ENCODE peak calls at places on chromosomes 13 and 19, in six cellular contexts. One of them, this sample, is unnamed.

GRCh38 chr19:44576843-44577565 is 36.4 kb upstream of the IGSF23 start:
- DNase-seq in psoas muscle: no peak
- DNase-seq in lower lobe of right lung: peak; percentile 59
- DNase-seq in right lobe of liver: peak; percentile 40
- DNase-seq in Peyer's patch: no peak
- DNase-seq in heart right ventricle: no peak
- DNase-seq in this sample: no peak

GRCh38 chr19:10389863-10390262 is 9.5 kb upstream of the TYK2 start:
- DNase-seq in lower lobe of right lung: no peak
- DNase-seq in heart right ventricle: no peak
- DNase-seq in Peyer's patch: no peak
- DNase-seq in right lobe of liver: no peak
- DNase-seq in psoas muscle: no peak
- DNase-seq in this sample: no peak

GRCh38 chr19:34962281-34962944 is 1.6 kb downstream of the ZNF792 start:
- DNase-seq in psoas muscle: no peak
- DNase-seq in right lobe of liver: no peak
- DNase-seq in Peyer's patch: no peak
- DNase-seq in lower lobe of right lung: no peak
- DNase-seq in heart right ventricle: peak; percentile 40
- DNase-seq in this sample: no peak

GRCh38 chr19:50896591-50897190 is 14.5 kb downstream of the KLK4 start:
- DNase-seq in lower lobe of right lung: no peak
- DNase-seq in heart right ventricle: no peak
- DNase-seq in psoas muscle: no peak
- DNase-seq in Peyer's patch: peak; percentile 90
- DNase-seq in right lobe of liver: no peak
- DNase-seq in this sample: peak; percentile 40

GRCh38 chr19:31960474-31960873 is 384.9 kb upstream of the ZNF507 start:
- DNase-seq in right lobe of liver: no peak
- DNase-seq in heart right ventricle: no peak
- DNase-seq in lower lobe of right lung: no peak
- DNase-seq in psoas muscle: no peak
- DNase-seq in Peyer's patch: no peak
- DNase-seq in this sample: no peak

GRCh38 chr13:20116213-20116612 is 44.6 kb downstream of the GJA3 start:
- DNase-seq in heart right ventricle: no peak
- DNase-seq in Peyer's patch: no peak
- DNase-seq in lower lobe of right lung: no peak
- DNase-seq in right lobe of liver: no peak
- DNase-seq in psoas muscle: no peak
- DNase-seq in this sample: no peak

GRCh38 chr13:50915562-50915961 is 6.0 kb downstream of the RNASEH2B start:
- DNase-seq in lower lobe of right lung: no peak
- DNase-seq in right lobe of liver: no peak
- DNase-seq in Peyer's patch: peak; percentile 59
- DNase-seq in psoas muscle: no peak
- DNase-seq in heart right ventricle: no peak
- DNase-seq in this sample: no peak

GRCh38 chr13:101623469-101624209 is 171.2 kb downstream of the ITGBL1 start:
- DNase-seq in psoas muscle: no peak
- DNase-seq in lower lobe of right lung: no peak
- DNase-seq in Peyer's patch: no peak
- DNase-seq in heart right ventricle: no peak
- DNase-seq in right lobe of liver: no peak
- DNase-seq in this sample: no peak

GRCh38 chr19:8158411-8159074 is 9.2 kb upstream of the FBN3 start:
- DNase-seq in Peyer's patch: peak; percentile 60
- DNase-seq in heart right ventricle: peak; percentile 72
- DNase-seq in right lobe of liver: no peak
- DNase-seq in psoas muscle: no peak
- DNase-seq in lower lobe of right lung: peak; percentile 49
- DNase-seq in this sample: peak; percentile 92

GRCh38 chr13:80334582-80335260 is 6.2 kb downstream of the SPRY2 start:
- DNase-seq in right lobe of liver: no peak
- DNase-seq in lower lobe of right lung: no peak
- DNase-seq in heart right ventricle: no peak
- DNase-seq in Peyer's patch: no peak
- DNase-seq in psoas muscle: no peak
- DNase-seq in this sample: no peak

GRCh38 chr19:47228168-47228936 is 2.6 kb downstream of the BBC3 start:
- DNase-seq in right lobe of liver: peak; percentile 71
- DNase-seq in Peyer's patch: peak; percentile 70
- DNase-seq in psoas muscle: peak; percentile 60
- DNase-seq in heart right ventricle: no peak
- DNase-seq in lower lobe of right lung: peak; percentile 73
- DNase-seq in this sample: peak; percentile 62

GRCh38 chr13:34265016-34265692 is 447.2 kb downstream of the RFC3 start:
- DNase-seq in right lobe of liver: no peak
- DNase-seq in lower lobe of right lung: no peak
- DNase-seq in psoas muscle: no peak
- DNase-seq in Peyer's patch: no peak
- DNase-seq in heart right ventricle: no peak
- DNase-seq in this sample: no peak

GRCh38 chr19:17496337-17496997 is 15.0 kb upstream of the PGLS start:
- DNase-seq in lower lobe of right lung: peak; percentile 88
- DNase-seq in right lobe of liver: peak; percentile 73
- DNase-seq in heart right ventricle: peak; percentile 62
- DNase-seq in psoas muscle: peak; percentile 77
- DNase-seq in Peyer's patch: peak; percentile 79
- DNase-seq in this sample: peak; percentile 79

GRCh38 chr19:1355974-1356865 is 27.5 kb upstream of the NDUFS7 start:
- DNase-seq in psoas muscle: no peak
- DNase-seq in lower lobe of right lung: no peak
- DNase-seq in right lobe of liver: no peak
- DNase-seq in heart right ventricle: no peak
- DNase-seq in Peyer's patch: no peak
- DNase-seq in this sample: peak; percentile 37

GRCh38 chr13:73136776-73137175 is 78.0 kb downstream of the KLF5 start:
- DNase-seq in right lobe of liver: no peak
- DNase-seq in Peyer's patch: no peak
- DNase-seq in heart right ventricle: no peak
- DNase-seq in lower lobe of right lung: no peak
- DNase-seq in psoas muscle: no peak
- DNase-seq in this sample: peak; percentile 8

GRCh38 chr13:60654405-60654804 is 257.4 kb downstream of the TDRD3 start:
- DNase-seq in lower lobe of right lung: no peak
- DNase-seq in Peyer's patch: no peak
- DNase-seq in heart right ventricle: peak; percentile 23
- DNase-seq in psoas muscle: no peak
- DNase-seq in right lobe of liver: peak; percentile 38
- DNase-seq in this sample: peak; percentile 36

GRCh38 chr13:30757026-30757425 is 21.7 kb downstream of the ALOX5AP start:
- DNase-seq in lower lobe of right lung: no peak
- DNase-seq in right lobe of liver: no peak
- DNase-seq in Peyer's patch: no peak
- DNase-seq in heart right ventricle: no peak
- DNase-seq in psoas muscle: no peak
- DNase-seq in this sample: peak; percentile 86

GRCh38 chr19:18425515-18426415 is 6.6 kb downstream of the SSBP4 start:
- DNase-seq in lower lobe of right lung: no peak
- DNase-seq in psoas muscle: peak; percentile 73
- DNase-seq in Peyer's patch: no peak
- DNase-seq in right lobe of liver: no peak
- DNase-seq in heart right ventricle: peak; percentile 78
- DNase-seq in this sample: no peak

GRCh38 chr13:87953381-87953780 is 282.2 kb downstream of the SLITRK5 start:
- DNase-seq in Peyer's patch: no peak
- DNase-seq in right lobe of liver: no peak
- DNase-seq in heart right ventricle: no peak
- DNase-seq in psoas muscle: no peak
- DNase-seq in lower lobe of right lung: no peak
- DNase-seq in this sample: no peak

GRCh38 chr13:101049166-101049850 is 367.0 kb downstream of the NALCN start:
- DNase-seq in psoas muscle: no peak
- DNase-seq in Peyer's patch: no peak
- DNase-seq in heart right ventricle: no peak
- DNase-seq in right lobe of liver: no peak
- DNase-seq in lower lobe of right lung: no peak
- DNase-seq in this sample: no peak

GRCh38 chr19:19602136-19602712 is 16.3 kb downstream of the PBX4 start:
- DNase-seq in right lobe of liver: no peak
- DNase-seq in psoas muscle: no peak
- DNase-seq in heart right ventricle: no peak
- DNase-seq in Peyer's patch: no peak
- DNase-seq in lower lobe of right lung: no peak
- DNase-seq in this sample: no peak

GRCh38 chr13:51549050-51549449 is 35.2 kb upstream of the WDFY2 start:
- DNase-seq in right lobe of liver: no peak
- DNase-seq in psoas muscle: no peak
- DNase-seq in heart right ventricle: no peak
- DNase-seq in lower lobe of right lung: peak; percentile 65
- DNase-seq in Peyer's patch: no peak
- DNase-seq in this sample: no peak

GRCh38 chr19:934865-935422 is 9.1 kb downstream of the ARID3A start:
- DNase-seq in Peyer's patch: no peak
- DNase-seq in heart right ventricle: peak; percentile 85
- DNase-seq in right lobe of liver: peak; percentile 95
- DNase-seq in psoas muscle: peak; percentile 89
- DNase-seq in lower lobe of right lung: peak; percentile 95
- DNase-seq in this sample: peak; percentile 90

GRCh38 chr13:113116871-113117271 is 5.7 kb upstream of the F10 start:
- DNase-seq in Peyer's patch: no peak
- DNase-seq in psoas muscle: no peak
- DNase-seq in right lobe of liver: no peak
- DNase-seq in lower lobe of right lung: no peak
- DNase-seq in heart right ventricle: no peak
- DNase-seq in this sample: no peak

GRCh38 chr19:45423589-45424190 is at the start of gene ERCC1:
- DNase-seq in right lobe of liver: peak; percentile 99
- DNase-seq in psoas muscle: peak; percentile 95
- DNase-seq in heart right ventricle: peak; percentile 95
- DNase-seq in Peyer's patch: no peak
- DNase-seq in lower lobe of right lung: peak; percentile 99
- DNase-seq in this sample: peak; percentile 99

GRCh38 chr19:55076321-55076720 is 652 bp downstream of the EPS8L1 start:
- DNase-seq in Peyer's patch: no peak
- DNase-seq in psoas muscle: no peak
- DNase-seq in heart right ventricle: no peak
- DNase-seq in lower lobe of right lung: no peak
- DNase-seq in right lobe of liver: no peak
- DNase-seq in this sample: no peak

GRCh38 chr19:18431351-18432197 is 6.4 kb downstream of the ISYNA1 start:
- DNase-seq in psoas muscle: no peak
- DNase-seq in right lobe of liver: no peak
- DNase-seq in lower lobe of right lung: no peak
- DNase-seq in heart right ventricle: no peak
- DNase-seq in Peyer's patch: no peak
- DNase-seq in this sample: no peak

GRCh38 chr19:34999498-35000337 is at the start of gene GRAMD1A:
- DNase-seq in right lobe of liver: peak; percentile 93
- DNase-seq in heart right ventricle: peak; percentile 90
- DNase-seq in lower lobe of right lung: peak; percentile 83
- DNase-seq in Peyer's patch: peak; percentile 84
- DNase-seq in psoas muscle: peak; percentile 88
- DNase-seq in this sample: peak; percentile 90

GRCh38 chr19:41995959-41996797 is 2.1 kb upstream of the ATP1A3 start:
- DNase-seq in right lobe of liver: no peak
- DNase-seq in heart right ventricle: no peak
- DNase-seq in lower lobe of right lung: no peak
- DNase-seq in Peyer's patch: no peak
- DNase-seq in psoas muscle: no peak
- DNase-seq in this sample: no peak

DNA sequence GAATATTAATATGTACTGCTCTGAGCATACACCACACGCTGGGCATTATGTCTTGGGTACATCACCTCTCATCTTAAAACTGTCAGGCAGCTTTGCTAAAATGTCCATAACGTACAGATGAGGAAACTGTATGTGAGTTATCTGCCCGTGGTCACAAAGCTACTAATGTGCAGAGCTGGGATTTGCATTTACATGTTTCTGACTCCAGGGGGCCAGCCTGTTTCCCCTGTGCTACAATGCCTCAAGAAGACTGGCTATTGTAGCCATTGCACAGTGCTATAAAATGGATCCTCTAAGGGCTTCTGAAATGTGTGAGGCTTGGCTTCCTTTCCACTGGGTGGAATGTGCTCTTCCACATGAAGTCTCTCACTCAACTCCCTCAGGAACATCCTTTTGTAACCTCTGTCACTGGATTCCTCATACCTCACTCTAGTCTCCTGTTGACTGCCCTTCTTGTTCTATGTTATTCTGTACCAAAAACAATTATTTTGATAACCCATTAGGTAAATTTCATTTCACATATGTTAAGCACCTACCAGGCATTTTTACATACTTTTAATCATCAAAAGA is 95.6 kb upstream of the HTR2A start:
- DNase-seq in psoas muscle: no peak
- DNase-seq in lower lobe of right lung: no peak
- DNase-seq in heart right ventricle: no peak
- DNase-seq in Peyer's patch: no peak
- DNase-seq in right lobe of liver: no peak
- DNase-seq in this sample: peak; percentile 5
- TF ChIP-seq CTCF in psoas muscle: no peak
- TF ChIP-seq CTCF in lower lobe of right lung: no peak
- TF ChIP-seq CTCF in heart right ventricle: no peak
- TF ChIP-seq CTCF in Peyer's patch: no peak
- TF ChIP-seq CTCF in right lobe of liver: no peak
- TF ChIP-seq CTCF in this sample: peak; percentile 55

GRCh38 chr19:49430678-49431329 is 5.6 kb downstream of the GFY start:
- DNase-seq in psoas muscle: no peak
- DNase-seq in heart right ventricle: no peak
- DNase-seq in right lobe of liver: no peak
- DNase-seq in lower lobe of right lung: no peak
- DNase-seq in Peyer's patch: no peak
- DNase-seq in this sample: no peak
- H3K27me3 ChIP-seq in psoas muscle: peaks cover 59% of the 10 kb centered on the region
- H3K27me3 ChIP-seq in heart right ventricle: peaks cover 97% of the 10 kb centered on the region
- H3K27me3 ChIP-seq in right lobe of liver: peaks cover 7% of the 10 kb centered on the region
- H3K27me3 ChIP-seq in lower lobe of right lung: peaks cover 97% of the 10 kb centered on the region
- H3K27me3 ChIP-seq in Peyer's patch: no peaks in the 10 kb centered on the region
- H3K27me3 ChIP-seq in this sample: peaks cover 61% of the 10 kb centered on the region

DNA sequence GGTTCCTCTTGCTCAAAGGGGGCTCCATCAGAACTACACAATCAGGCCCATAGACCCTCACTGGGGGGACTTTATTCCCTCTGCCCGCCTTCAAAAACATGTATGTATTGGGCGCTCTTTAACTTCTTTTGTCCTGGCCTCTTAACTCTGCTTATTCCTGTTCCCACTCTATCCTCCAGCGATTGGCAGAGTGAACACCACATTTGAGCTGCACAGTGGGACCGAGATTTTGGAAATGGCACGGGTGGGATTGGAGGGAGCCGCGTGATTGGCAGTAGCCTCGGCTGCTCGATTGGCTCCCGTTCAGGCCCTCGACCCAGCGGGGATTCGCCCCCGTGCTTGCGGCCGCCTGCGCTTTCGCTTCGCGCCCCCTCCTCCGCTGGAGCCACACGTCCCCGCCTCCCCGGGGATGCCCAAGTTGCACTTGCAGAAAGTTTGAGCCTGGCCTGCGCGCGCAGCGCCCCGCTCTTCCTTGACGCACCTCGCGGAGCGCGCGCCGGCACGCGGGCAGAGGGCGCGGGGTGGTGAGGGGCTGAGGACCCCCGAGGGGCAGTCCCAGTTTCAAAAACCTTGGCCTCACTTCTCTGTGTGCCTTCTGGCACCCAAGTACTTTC is at the start of gene ZIC5:
- DNase-seq in right lobe of liver: no peak
- DNase-seq in heart right ventricle: no peak
- DNase-seq in Peyer's patch: no peak
- DNase-seq in psoas muscle: no peak
- DNase-seq in lower lobe of right lung: no peak
- DNase-seq in this sample: peak; percentile 68
- H3K4me3 ChIP-seq in right lobe of liver: no peak within 1 kb of the TSS
- H3K4me3 ChIP-seq in heart right ventricle: peak within 1 kb of the TSS; percentile 22
- H3K4me3 ChIP-seq in Peyer's patch: peak within 1 kb of the TSS; percentile 46
- H3K4me3 ChIP-seq in psoas muscle: peak within 1 kb of the TSS; percentile 54
- H3K4me3 ChIP-seq in lower lobe of right lung: peak within 1 kb of the TSS; percentile 19
- H3K4me3 ChIP-seq in this sample: peak within 1 kb of the TSS; percentile 41

GRCh38 chr13:25114220-25114619 is 18.3 kb downstream of the PABPC3 start:
- DNase-seq in lower lobe of right lung: no peak
- DNase-seq in Peyer's patch: peak; percentile 28
- DNase-seq in right lobe of liver: peak; percentile 45
- DNase-seq in psoas muscle: peak; percentile 43
- DNase-seq in heart right ventricle: peak; percentile 48
- DNase-seq in this sample: peak; percentile 79
- TF ChIP-seq CTCF in lower lobe of right lung: peak; percentile 76
- TF ChIP-seq CTCF in Peyer's patch: peak; percentile 57
- TF ChIP-seq CTCF in right lobe of liver: peak; percentile 90
- TF ChIP-seq CTCF in psoas muscle: peak; percentile 58
- TF ChIP-seq CTCF in heart right ventricle: peak; percentile 81
- TF ChIP-seq CTCF in this sample: peak; percentile 90

This sample was measured in cardiac muscle cell.